ENCODE peak calls at places on chromosomes 16 and 17, in four cellular contexts. Q is foreskin fibroblast, L is OCI-LY7, V is coronary artery. Y is an unnamed sample.

GRCh38 chr16:69329369-69330285 is 761 bp downstream of the PDF start:
- DNase-seq in Q (no peak), V (no peak), L (peak; percentile 59), Y (no peak)

GRCh38 chr17:83161298-83162034 is 82.1 kb downstream of the METRNL start:
- DNase-seq in V (peak; percentile 67), Q (peak; percentile 84), L (no peak), Y (peak; percentile 92)

GRCh38 chr17:48053758-48054237 is 5.6 kb downstream of the NFE2L1 start:
- DNase-seq in V (no peak), Q (no peak), L (no peak), Y (no peak)

GRCh38 chr17:73064084-73064938 is 28.2 kb downstream of the SLC39A11 start:
- DNase-seq in V (peak; percentile 47), L (no peak), Q (no peak), Y (peak; percentile 26)

GRCh38 chr17:63399316-63399715 is 46.8 kb downstream of the CYB561 start:
- DNase-seq in V (no peak), Q (peak; percentile 46), L (no peak), Y (peak; percentile 77)

GRCh38 chr16:2869502-2870064 is 11.6 kb upstream of the PRSS22 start:
- DNase-seq in Q (no peak), L (no peak), V (no peak), Y (no peak)

GRCh38 chr17:38464251-38464722 is 36.0 kb downstream of the ARHGAP23 start:
- DNase-seq in L (no peak), Q (peak; percentile 51), V (peak; percentile 92), Y (peak; percentile 49)

GRCh38 chr16:61595605-61596004 is 440.6 kb downstream of the CDH8 start:
- DNase-seq in V (no peak), L (no peak), Q (no peak), Y (no peak)

GRCh38 chr17:19579867-19580565 is 46.4 kb downstream of the SLC47A1 start:
- DNase-seq in Q (peak; percentile 4), V (no peak), L (no peak), Y (peak; percentile 12)

GRCh38 chr17:34066528-34066927 is 188.6 kb upstream of the CCL2 start:
- DNase-seq in V (no peak), Q (no peak), L (no peak), Y (no peak)

GRCh38 chr17:38579934-38580333 is 25.8 kb downstream of the SRCIN1 start:
- DNase-seq in V (no peak), L (no peak), Q (peak; percentile 13), Y (peak; percentile 52)

GRCh38 chr17:60231234-60231633 is 81.5 kb downstream of the CA4 start:
- DNase-seq in L (peak; percentile 22), V (no peak), Q (peak; percentile 14), Y (peak; percentile 51)

GRCh38 chr16:825298-826061 is 24.9 kb upstream of the GNG13 start:
- DNase-seq in Q (no peak), V (no peak), L (no peak), Y (no peak)

GRCh38 chr16:66480265-66481080 is 53.4 kb downstream of the BEAN1 start:
- DNase-seq in Q (no peak), L (no peak), V (peak; percentile 69), Y (no peak)

GRCh38 chr16:23232806-23233205 is 50.3 kb downstream of the SCNN1G start:
- DNase-seq in Q (no peak), V (no peak), L (no peak), Y (no peak)

GRCh38 chr17:36611345-36612072 is 10.1 kb downstream of the MRM1 start:
- DNase-seq in L (no peak), Q (peak; percentile 65), V (no peak), Y (peak; percentile 91)

GRCh38 chr16:53071748-53072301 is 17.0 kb downstream of the CHD9 start:
- DNase-seq in L (peak; percentile 84), Q (no peak), V (no peak), Y (no peak)

GRCh38 chr17:43418441-43419374 is 19.9 kb downstream of the ARL4D start:
- DNase-seq in Q (peak; percentile 92), L (no peak), V (peak; percentile 82), Y (peak; percentile 90)

GRCh38 chr17:9238340-9239259 is 217.3 kb downstream of the NTN1 start:
- DNase-seq in Q (no peak), V (no peak), L (no peak), Y (no peak)

GRCh38 chr16:52114414-52114813 is 432.5 kb downstream of the TOX3 start:
- DNase-seq in V (no peak), L (no peak), Q (no peak), Y (no peak)

GRCh38 chr17:78355701-78356100 is 4.2 kb downstream of the SOCS3 start:
- DNase-seq in Q (no peak), L (no peak), V (no peak), Y (no peak)

GRCh38 chr17:80774146-80774545 is 217.5 kb upstream of the CHMP6 start:
- DNase-seq in V (no peak), L (no peak), Q (no peak), Y (no peak)

GRCh38 chr16:24896439-24896838 is 50.7 kb downstream of the SLC5A11 start:
- DNase-seq in L (peak; percentile 58), V (no peak), Q (no peak), Y (no peak)

GRCh38 chr17:32621612-32622312 is 135.0 kb downstream of the CDK5R1 start:
- DNase-seq in Q (no peak), V (no peak), L (no peak), Y (peak; percentile 60)

GRCh38 chr17:81966343-81967243 is 5.6 kb upstream of the NOTUM start:
- DNase-seq in Q (peak; percentile 73), V (no peak), L (peak; percentile 69), Y (no peak)

GRCh38 chr16:48862087-48862532 is 252.1 kb upstream of the N4BP1 start:
- DNase-seq in L (no peak), Q (peak; percentile 43), V (no peak), Y (peak; percentile 86)

GRCh38 chr17:38701504-38702165 is 3.4 kb upstream of the MLLT6 start:
- DNase-seq in Q (peak; percentile 38), L (peak; percentile 69), V (no peak), Y (peak; percentile 33)

GRCh38 chr16:29148867-29149272 is 164.0 kb downstream of the LAT start:
- DNase-seq in L (no peak), Q (no peak), V (no peak), Y (no peak)

GRCh38 chr16:81035975-81036750 is 521 bp downstream of the ATMIN start:
- DNase-seq in L (peak; percentile 72), Q (peak; percentile 14), V (no peak), Y (peak; percentile 19)

GRCh38 chr16:88599092-88599733 is 29.0 kb downstream of the ZC3H18 start:
- DNase-seq in L (no peak), Q (no peak), V (no peak), Y (no peak)
- TF ChIP-seq CTCF in L (no peak), Q (no peak), V (no peak), Y (no peak)

DNA sequence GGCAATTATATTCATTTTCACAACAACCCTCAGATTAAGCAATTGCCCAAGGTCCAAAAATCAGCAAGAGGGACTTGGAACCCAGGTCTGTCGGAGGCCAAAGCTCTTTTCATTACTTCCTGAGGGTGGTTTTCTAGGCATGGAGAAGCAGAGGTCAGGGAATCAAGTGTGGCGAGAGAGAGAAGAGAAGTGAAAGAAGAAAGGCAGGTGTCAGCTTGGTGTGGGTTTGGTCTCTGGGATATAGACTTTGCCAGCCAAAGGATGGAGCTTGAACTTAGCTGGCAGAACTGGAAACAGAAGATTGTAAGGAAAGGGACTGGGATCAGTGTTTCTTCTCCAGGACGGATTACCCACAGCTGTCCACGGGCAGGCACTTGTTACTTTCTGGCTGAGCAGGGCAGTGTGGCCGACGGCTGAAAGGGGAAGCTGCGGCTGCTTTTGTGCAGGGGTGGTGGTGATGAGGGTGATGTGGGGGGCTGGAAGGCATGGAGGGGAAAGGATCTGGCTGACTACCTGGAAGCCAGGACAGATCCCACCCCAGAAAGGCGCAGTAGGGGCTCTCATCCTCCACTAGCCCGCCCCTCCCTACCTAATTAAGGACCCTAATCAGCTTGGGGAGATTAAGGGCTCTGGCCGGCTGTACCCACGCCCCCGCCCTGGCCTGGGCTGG is at the start of gene GUCY2D:
- DNase-seq in L (no peak), Q (no peak), V (peak; percentile 69), Y (no peak)
- H3K4me3 ChIP-seq in L (peak within 1 kb of the TSS; percentile 19), Q (no peak within 1 kb of the TSS), V (peak within 1 kb of the TSS; percentile 64), Y (no peak within 1 kb of the TSS)

GRCh38 chr17:28491860-28492259 is 14.3 kb upstream of the FOXN1 start:
- DNase-seq in V (no peak), L (no peak), Q (no peak), Y (no peak)
- TF ChIP-seq CTCF in V (no peak), L (no peak), Q (no peak), Y (no peak)

DNA sequence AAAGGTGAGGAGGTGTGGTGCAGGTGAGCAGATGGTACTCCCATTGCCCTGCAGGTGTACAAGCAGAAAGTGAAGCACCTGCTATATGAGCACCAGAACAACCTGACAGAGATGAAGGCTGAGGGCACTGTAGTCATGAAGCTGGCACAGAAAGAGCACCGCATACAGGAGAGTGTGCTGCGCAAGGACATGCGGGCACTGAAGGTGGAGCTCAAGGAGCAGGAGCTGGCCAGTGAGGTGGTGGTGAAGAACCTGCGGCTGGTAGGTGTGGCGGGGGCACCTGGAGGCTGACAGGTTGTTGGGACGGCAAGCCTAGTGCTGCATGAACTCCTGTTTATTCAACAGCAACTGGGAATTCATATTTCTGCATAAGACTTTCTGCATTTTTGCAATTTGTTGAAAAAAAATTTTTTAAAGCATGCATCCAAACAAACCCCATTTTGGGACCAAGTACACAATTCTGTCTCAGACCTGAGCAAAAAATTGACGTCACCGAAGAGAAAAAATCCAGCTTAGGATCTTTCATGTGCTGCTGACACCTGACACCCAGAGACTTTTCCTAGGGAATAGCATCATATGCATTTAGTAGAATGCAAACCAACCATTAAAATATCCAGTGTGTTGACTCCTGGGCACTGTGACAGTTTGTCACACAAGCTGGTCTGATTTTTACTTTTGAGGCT is 13.5 kb upstream of the DBNDD1 start:
- DNase-seq in Q (no peak), V (no peak), L (no peak), Y (peak; percentile 71)
- H3K4me3 ChIP-seq in Q (no peak overlapping the region), V (no peak overlapping the region), L (no peak overlapping the region), Y (no peak overlapping the region)

DNA sequence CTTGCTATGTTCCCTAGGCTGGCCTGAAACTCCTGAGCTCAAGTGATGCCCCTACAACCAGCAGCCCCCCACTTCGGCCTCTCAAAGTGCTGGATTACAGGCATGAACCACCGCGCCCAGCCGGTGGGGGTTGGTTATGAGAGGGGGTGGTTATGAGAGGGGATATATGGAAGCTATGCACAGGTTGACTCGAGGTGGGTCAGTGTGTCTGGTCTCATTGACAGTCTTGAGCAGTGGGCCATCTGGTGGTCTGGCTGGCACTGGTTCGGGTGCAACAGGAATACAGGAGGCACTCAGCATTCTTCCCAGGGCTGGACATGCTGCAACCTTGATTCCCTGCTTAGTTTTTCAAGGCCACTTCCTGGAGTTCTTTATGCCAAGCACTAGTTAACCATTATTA is 5.6 kb upstream of the STX1B start:
- DNase-seq in V (no peak), Q (no peak), L (peak; percentile 19), Y (no peak)
- TF ChIP-seq CTCF in V (no peak), Q (no peak), L (peak; percentile 41), Y (no peak)

GRCh38 chr16:77434022-77434364 is 841 bp downstream of the ADAMTS18 start:
- DNase-seq in Q (no peak), L (no peak), V (no peak), Y (no peak)
- H3K4me3 ChIP-seq in Q (no peak overlapping the region), L (no peak overlapping the region), V (no peak overlapping the region), Y (no peak overlapping the region)

DNA sequence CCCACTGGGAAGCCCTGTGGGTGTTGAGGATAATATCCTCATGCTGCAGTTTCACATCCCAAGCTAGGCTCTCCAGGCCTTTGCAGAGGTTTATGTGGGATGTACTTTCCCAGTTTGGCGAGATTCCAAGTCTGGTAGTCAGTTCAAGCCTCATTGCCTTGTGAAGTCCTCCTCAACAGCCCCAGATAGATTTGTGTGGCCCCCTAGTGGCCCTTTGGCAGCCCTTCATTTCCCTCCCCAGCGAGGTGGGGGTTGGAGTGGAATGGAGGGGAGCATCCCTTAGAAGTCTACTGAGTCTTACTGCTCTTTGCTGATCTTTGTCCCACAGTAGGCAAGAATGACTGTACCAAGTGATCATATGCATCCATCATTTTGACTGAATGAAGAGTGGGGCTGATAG is 137.9 kb downstream of the CDH11 start:
- DNase-seq in V (no peak), Q (peak; percentile 68), L (peak; percentile 43), Y (peak; percentile 92)
- TF ChIP-seq CTCF in V (no peak), Q (peak; percentile 85), L (peak; percentile 83), Y (peak; percentile 85)